ENCODE peak calls at places on chromosomes 2 and 18, in six cellular contexts. C is body of pancreas, K is posterior vena cava, S is GM23248, B is NCI-H460, L is SK-N-DZ. F is an unnamed sample.

GRCh38 chr2:146994246-146994645 is 850.6 kb upstream of the ACVR2A start:
- DNase-seq in C (no peak), K (no peak), S (no peak), B (no peak), L (no peak), F (no peak)

GRCh38 chr2:73036779-73037165 is 34.7 kb downstream of the SFXN5 start:
- DNase-seq in C (no peak), K (no peak), S (no peak), B (no peak), L (no peak), F (peak)

GRCh38 chr2:10017313-10017941 is 25.9 kb upstream of the KLF11 start:
- DNase-seq in C (no peak), K (no peak), S (no peak), B (no peak), L (no peak), F (no peak)

GRCh38 chr2:96084006-96084857 is 32.1 kb downstream of the ADRA2B start:
- DNase-seq in C (no peak), K (peak), S (no peak), B (no peak), L (no peak), F (no peak)

GRCh38 chr2:239930378-239930777 is 94.8 kb downstream of the NDUFA10 start:
- DNase-seq in C (no peak), K (peak), S (no peak), B (no peak), L (no peak), F (no peak)

GRCh38 chr18:78245451-78245850 is 734.2 kb upstream of the SALL3 start:
- DNase-seq in C (no peak), K (no peak), S (no peak), B (no peak), L (no peak), F (no peak)

GRCh38 chr2:218311908-218312756 is 19.8 kb upstream of the TMBIM1 start:
- DNase-seq in C (no peak), K (no peak), S (no peak), B (no peak), L (no peak), F (no peak)

GRCh38 chr2:128347701-128348504 is 29.2 kb upstream of the HS6ST1 start:
- DNase-seq in C (peak), K (no peak), S (peak), B (no peak), L (no peak), F (no peak)

GRCh38 chr2:203062126-203062525 is 47.5 kb downstream of the NBEAL1 start:
- DNase-seq in C (no peak), K (no peak), S (no peak), B (no peak), L (no peak), F (no peak)

GRCh38 chr2:159065313-159065712 is 96.9 kb downstream of the TANC1 start:
- DNase-seq in C (no peak), K (no peak), S (peak), B (no peak), L (no peak), F (no peak)

GRCh38 chr2:109280804-109281203 is 151.8 kb downstream of the SH3RF3 start:
- DNase-seq in C (no peak), K (no peak), S (no peak), B (no peak), L (no peak), F (peak)

GRCh38 chr2:68466361-68466777 is 725 bp downstream of the FBXO48 start:
- DNase-seq in C (no peak), K (no peak), S (peak), B (no peak), L (no peak), F (peak)

GRCh38 chr18:48950536-48951447 is at the start of gene SMAD7:
- DNase-seq in C (no peak), K (peak), S (peak), B (no peak), L (no peak), F (peak)

GRCh38 chr18:44821924-44822323 is 141.2 kb downstream of the SETBP1 start:
- DNase-seq in C (no peak), K (no peak), S (no peak), B (no peak), L (no peak), F (peak)

GRCh38 chr2:208210688-208211451 is 21.0 kb upstream of the C2orf80 start:
- DNase-seq in C (no peak), K (no peak), S (no peak), B (no peak), L (no peak), F (no peak)

GRCh38 chr2:37782721-37783438 is 111.4 kb upstream of the CDC42EP3 start:
- DNase-seq in C (no peak), K (no peak), S (peak), B (no peak), L (no peak), F (peak)

GRCh38 chr2:61233581-61233980 is 71.6 kb downstream of the C2orf74 start:
- DNase-seq in C (no peak), K (no peak), S (peak), B (no peak), L (no peak), F (no peak)

GRCh38 chr2:36706021-36706328 is 9.5 kb downstream of the VIT start:
- DNase-seq in C (no peak), K (no peak), S (peak), B (no peak), L (no peak), F (no peak)

GRCh38 chr2:23757686-23758433 is 169.1 kb downstream of the ATAD2B start:
- DNase-seq in C (no peak), K (no peak), S (peak), B (peak), L (no peak), F (peak)

GRCh38 chr2:197377670-197378069 is 57.2 kb downstream of the SF3B1 start:
- DNase-seq in C (no peak), K (no peak), S (no peak), B (no peak), L (no peak), F (no peak)

GRCh38 chr2:176473851-176474250 is 204.6 kb downstream of the MTX2 start:
- DNase-seq in C (no peak), K (no peak), S (no peak), B (no peak), L (no peak), F (no peak)

GRCh38 chr2:63590621-63591408 is 2.1 kb downstream of the MDH1 start:
- DNase-seq in C (no peak), K (no peak), S (peak), B (no peak), L (no peak), F (no peak)

GRCh38 chr18:12059334-12060181 is 34.1 kb upstream of the ANKRD62 start:
- DNase-seq in C (no peak), K (peak), S (no peak), B (no peak), L (peak), F (no peak)

GRCh38 chr2:153354406-153354805 is 124.2 kb downstream of the RPRM start:
- DNase-seq in C (no peak), K (no peak), S (no peak), B (peak), L (no peak), F (no peak)

GRCh38 chr2:96342085-96342484 is 6.5 kb downstream of the NCAPH start:
- DNase-seq in C (no peak), K (no peak), S (peak), B (no peak), L (no peak), F (peak)

GRCh38 chr2:107986278-107987217 is at the start of gene SLC5A7:
- DNase-seq in C (no peak), K (peak), S (no peak), B (no peak), L (peak), F (peak)